ENCODE peak calls at places on chromosomes 5 and 9, in nine cellular contexts. E is activated CD4-positive, alpha-beta T cell treated with anti-CD3 and anti-CD28 coated beads for 4 hours; Y is neural crest cell; R is mesothelial cell of epicardium; B is activated naive CD8-positive, alpha-beta T cell treated with anti-CD3 and anti-CD28 coated beads, Interleukin-2, amount 50 U/mL, for 24 hours; L is T-helper 1 cell; H is GM12865; C is NCI-H1105; M is NCI-H345. F is an unnamed sample.

GRCh38 chr5:170220196-170220595 is 12.6 kb upstream of the C5orf58 start:
- DNase-seq in E (no peak), Y (no peak), R (no peak), B (no peak), L (no peak), H (no peak), C (no peak), M (no peak), F (no peak)

GRCh38 chr5:40137223-40137622 is 542.5 kb upstream of the PTGER4 start:
- DNase-seq in E (no peak), Y (no peak), R (no peak), B (no peak), L (no peak), H (no peak), C (no peak), M (no peak), F (no peak)

GRCh38 chr5:151671979-151672378 is 14.7 kb downstream of the SPARC start:
- DNase-seq in E (no peak), Y (no peak), R (no peak), B (no peak), L (no peak), H (no peak), C (no peak), M (no peak), F (no peak)

GRCh38 chr5:34690301-34690700 is 34.2 kb downstream of the RAI14 start:
- DNase-seq in E (no peak), Y (no peak), R (no peak), B (no peak), L (no peak), H (no peak), C (no peak), M (no peak), F (no peak)

GRCh38 chr9:120877276-120878034 is 467 bp upstream of the PHF19 start:
- DNase-seq in E (peak), Y (peak), R (peak), B (peak), L (peak), H (peak), C (peak), M (peak), F (peak)

GRCh38 chr5:105953616-105954015 is 1717.1 kb downstream of the EFNA5 start:
- DNase-seq in E (no peak), Y (no peak), R (no peak), B (no peak), L (no peak), H (no peak), C (peak), M (peak), F (no peak)

GRCh38 chr9:2727966-2728613 is 10.8 kb downstream of the KCNV2 start:
- DNase-seq in E (no peak), Y (peak), R (no peak), B (peak), L (no peak), H (peak), C (peak), M (peak), F (peak)

GRCh38 chr9:78601957-78602565 is 305.1 kb downstream of the PSAT1 start:
- DNase-seq in E (no peak), Y (peak), R (peak), B (peak), L (no peak), H (peak), C (peak), M (peak), F (peak)